ENCODE peak calls at places on chromosomes 1 and 21, in six cellular contexts. Q is ovary, C is cardiac fibroblast, B is A673, T is LNCaP clone FGC, I is body of pancreas. R is an unnamed sample.

GRCh38 chr1:200184196-200184595 is 156.7 kb downstream of the NR5A2 start:
- DNase-seq in Q (no peak), C (peak), B (peak), T (peak), I (peak), R (peak)

GRCh38 chr1:205074513-205074912 is 9.7 kb downstream of the TMEM81 start:
- DNase-seq in Q (no peak), C (no peak), B (no peak), T (no peak), I (no peak), R (no peak)

GRCh38 chr1:221712198-221712684 is 29.6 kb downstream of the DUSP10 start:
- DNase-seq in Q (no peak), C (peak), B (no peak), T (no peak), I (no peak), R (peak)

GRCh38 chr1:18481921-18482701 is 1.4 kb downstream of the KLHDC7A start:
- DNase-seq in Q (no peak), C (no peak), B (no peak), T (no peak), I (peak), R (no peak)

GRCh38 chr1:17010601-17011438 is 908 bp downstream of the ATP13A2 start:
- DNase-seq in Q (peak), C (peak), B (peak), T (no peak), I (peak), R (no peak)

GRCh38 chr1:184915463-184916080 is 58.7 kb downstream of the NIBAN1 start:
- DNase-seq in Q (no peak), C (peak), B (no peak), T (no peak), I (no peak), R (no peak)

GRCh38 chr1:39115271-39116110 is 89.0 kb upstream of the MACF1 start:
- DNase-seq in Q (no peak), C (peak), B (no peak), T (no peak), I (no peak), R (no peak)

GRCh38 chr1:116857092-116857491 is 52.6 kb upstream of the PTGFRN start:
- DNase-seq in Q (no peak), C (no peak), B (no peak), T (no peak), I (no peak), R (no peak)

GRCh38 chr1:119544165-119544762 is 37.3 kb downstream of the HSD3B1 start:
- DNase-seq in Q (no peak), C (no peak), B (peak), T (no peak), I (peak), R (no peak)

GRCh38 chr1:93033029-93033428 is 46.1 kb upstream of the MTF2 start:
- DNase-seq in Q (no peak), C (peak), B (no peak), T (no peak), I (no peak), R (no peak)

GRCh38 chr1:153799566-153800465 is 24.6 kb downstream of the SLC27A3 start:
- DNase-seq in Q (no peak), C (no peak), B (no peak), T (no peak), I (peak), R (no peak)

GRCh38 chr1:111605553-111605952 is 14.0 kb upstream of the RAP1A start:
- DNase-seq in Q (no peak), C (peak), B (no peak), T (no peak), I (no peak), R (no peak)

GRCh38 chr1:51644533-51645197 is 27.8 kb downstream of the OSBPL9 start:
- DNase-seq in Q (no peak), C (peak), B (peak), T (no peak), I (no peak), R (peak)

GRCh38 chr1:38772026-38772425 is 87.5 kb downstream of the RRAGC start:
- DNase-seq in Q (no peak), C (no peak), B (no peak), T (no peak), I (no peak), R (no peak)

GRCh38 chr1:243390315-243390875 is 134.6 kb downstream of the SDCCAG8 start:
- DNase-seq in Q (no peak), C (no peak), B (no peak), T (no peak), I (no peak), R (no peak)

GRCh38 chr1:167695150-167695549 is 26.6 kb upstream of the MPZL1 start:
- DNase-seq in Q (no peak), C (no peak), B (no peak), T (no peak), I (no peak), R (no peak)

GRCh38 chr1:23646571-23646970 is 45.0 kb upstream of the RPL11 start:
- DNase-seq in Q (no peak), C (no peak), B (no peak), T (no peak), I (no peak), R (no peak)

GRCh38 chr1:30812093-30812492 is 54.5 kb upstream of the LAPTM5 start:
- DNase-seq in Q (no peak), C (no peak), B (no peak), T (no peak), I (no peak), R (no peak)

GRCh38 chr1:76759950-76760349 is 107.3 kb upstream of the ST6GALNAC5 start:
- DNase-seq in Q (no peak), C (peak), B (peak), T (no peak), I (peak), R (no peak)

GRCh38 chr21:42525676-42526378 is 12.2 kb downstream of the SLC37A1 start:
- DNase-seq in Q (no peak), C (no peak), B (no peak), T (no peak), I (no peak), R (no peak)

GRCh38 chr1:165949335-165950130 is 122.1 kb downstream of the UCK2 start:
- DNase-seq in Q (no peak), C (no peak), B (no peak), T (no peak), I (no peak), R (no peak)

GRCh38 chr1:174266476-174266875 is 107.2 kb downstream of the RABGAP1L start:
- DNase-seq in Q (no peak), C (no peak), B (peak), T (no peak), I (no peak), R (no peak)

GRCh38 chr1:100065969-100066227 is 66.8 kb downstream of the SASS6 start:
- DNase-seq in Q (no peak), C (no peak), B (no peak), T (no peak), I (no peak), R (no peak)

GRCh38 chr1:26811057-26811456 is 15.4 kb upstream of the ZDHHC18 start:
- DNase-seq in Q (no peak), C (no peak), B (no peak), T (no peak), I (no peak), R (no peak)

GRCh38 chr1:89953072-89953626 is 41.8 kb upstream of the ZNF326 start:
- DNase-seq in Q (no peak), C (peak), B (peak), T (no peak), I (peak), R (peak)

GRCh38 chr1:200856716-200857352 is 15.9 kb upstream of the GPR25 start:
- DNase-seq in Q (no peak), C (peak), B (no peak), T (no peak), I (no peak), R (peak)

GRCh38 chr1:227885648-227886502 is 61.9 kb downstream of the WNT9A start:
- DNase-seq in Q (peak), C (peak), B (no peak), T (peak), I (peak), R (no peak)

GRCh38 chr1:203898458-203899244 is 37.3 kb downstream of the SNRPE start:
- DNase-seq in Q (no peak), C (no peak), B (no peak), T (no peak), I (no peak), R (no peak)

GRCh38 chr1:109373051-109373593 is 24.6 kb downstream of the SORT1 start:
- DNase-seq in Q (no peak), C (no peak), B (no peak), T (no peak), I (no peak), R (no peak)

GRCh38 chr1:88029142-88029541 is 654.9 kb upstream of the PKN2 start:
- DNase-seq in Q (no peak), C (peak), B (peak), T (no peak), I (peak), R (no peak)

GRCh38 chr1:225694151-225694603 is 41.3 kb upstream of the ENAH start:
- DNase-seq in Q (no peak), C (peak), B (no peak), T (peak), I (peak), R (no peak)

GRCh38 chr1:168335500-168335899 is 54.8 kb downstream of the TBX19 start:
- DNase-seq in Q (no peak), C (peak), B (no peak), T (no peak), I (no peak), R (no peak)

GRCh38 chr21:41567901-41568510 is 60.0 kb upstream of the TMPRSS2 start:
- DNase-seq in Q (no peak), C (no peak), B (no peak), T (no peak), I (no peak), R (no peak)

GRCh38 chr1:23555949-23556640 is 3.2 kb downstream of the ID3 start:
- DNase-seq in Q (no peak), C (peak), B (no peak), T (no peak), I (peak), R (peak)

GRCh38 chr1:88791192-88791591 is 100.2 kb downstream of the GTF2B start:
- DNase-seq in Q (no peak), C (peak), B (no peak), T (no peak), I (no peak), R (no peak)

DNA sequence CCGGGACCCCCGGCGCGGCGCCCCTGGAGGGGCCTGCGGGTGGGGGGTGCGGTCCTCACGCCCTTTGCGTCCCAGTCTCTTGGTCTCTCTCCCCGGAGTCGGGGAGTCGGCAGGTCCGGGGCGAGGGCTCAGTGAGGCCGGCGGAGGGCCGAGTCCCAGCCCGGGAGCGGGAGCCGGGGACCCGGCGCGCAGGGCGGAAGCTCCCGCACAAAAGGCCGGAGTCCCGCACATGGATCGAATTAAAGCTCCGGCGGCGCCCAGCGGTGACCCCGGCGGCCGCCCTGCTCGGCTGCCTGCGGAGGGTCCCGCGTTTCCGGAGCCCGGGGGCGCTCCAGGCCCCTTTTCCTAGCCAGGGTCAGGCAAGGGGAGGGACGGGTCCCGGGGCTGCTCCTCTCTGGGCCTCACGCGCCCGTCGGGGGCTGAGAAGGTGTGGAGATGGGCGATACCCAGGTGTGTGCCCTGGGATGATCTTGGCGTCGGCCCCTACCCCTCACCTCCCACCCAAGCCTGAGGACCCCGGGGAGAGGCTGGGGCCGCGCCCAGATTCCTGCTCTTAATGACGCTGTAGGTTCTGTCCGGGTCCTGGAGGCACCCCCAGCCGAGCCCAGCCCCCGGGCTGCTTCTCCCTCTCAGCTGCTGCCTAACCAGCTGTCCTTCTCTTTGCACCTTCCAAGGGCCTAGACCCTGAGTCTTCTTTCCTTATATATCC is 512 bp downstream of the FBLIM1 start:
- DNase-seq in Q (no peak), C (peak), B (no peak), T (no peak), I (peak), R (no peak)
- TF ChIP-seq CTCF in Q (no peak), C (no peak), B (no peak), T (no peak), I (no peak), R (no peak)

DNA sequence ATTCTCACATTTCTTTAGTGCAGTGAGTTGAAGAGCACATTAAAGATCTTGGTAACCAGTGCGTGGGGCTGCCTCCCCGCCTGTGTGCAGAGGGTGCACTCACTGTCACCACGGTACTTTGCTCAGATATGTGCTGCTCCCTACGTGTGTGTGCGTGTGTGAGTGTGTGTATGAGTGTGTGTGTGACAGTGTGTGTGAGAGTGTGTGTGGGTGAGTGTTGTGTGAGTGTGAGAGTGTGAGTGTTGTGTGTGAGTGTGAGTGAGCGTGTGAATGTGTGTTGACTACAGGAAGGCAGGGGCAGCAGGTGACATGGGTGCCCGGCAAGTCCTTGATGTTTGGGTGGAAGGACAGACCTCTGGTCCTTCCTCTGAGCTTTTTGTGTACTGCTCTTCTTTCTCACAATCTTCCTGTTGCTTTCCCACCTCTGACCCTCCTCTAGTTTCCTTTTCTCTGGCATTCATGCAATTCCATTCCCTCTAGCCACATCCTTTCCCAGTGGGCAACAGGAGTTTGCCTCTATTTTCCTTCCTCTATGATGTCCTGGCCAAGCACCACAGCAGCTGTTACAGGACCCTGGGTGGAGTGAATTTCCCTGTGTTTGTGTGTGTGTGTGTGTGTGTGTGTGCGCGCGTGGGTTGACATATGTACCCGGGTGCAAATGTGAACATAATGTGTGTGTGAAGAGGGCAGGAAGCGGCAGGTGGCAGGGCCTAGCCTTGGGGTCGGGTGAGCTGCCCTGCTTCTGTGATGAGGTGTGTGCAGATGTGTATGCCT is 19.8 kb downstream of the LHX4 start:
- DNase-seq in Q (no peak), C (no peak), B (no peak), T (no peak), I (no peak), R (no peak)
- H3K4me3 ChIP-seq in Q (no peak), C (no peak), B (no peak), T (no peak), I (no peak), R (no peak)

DNA sequence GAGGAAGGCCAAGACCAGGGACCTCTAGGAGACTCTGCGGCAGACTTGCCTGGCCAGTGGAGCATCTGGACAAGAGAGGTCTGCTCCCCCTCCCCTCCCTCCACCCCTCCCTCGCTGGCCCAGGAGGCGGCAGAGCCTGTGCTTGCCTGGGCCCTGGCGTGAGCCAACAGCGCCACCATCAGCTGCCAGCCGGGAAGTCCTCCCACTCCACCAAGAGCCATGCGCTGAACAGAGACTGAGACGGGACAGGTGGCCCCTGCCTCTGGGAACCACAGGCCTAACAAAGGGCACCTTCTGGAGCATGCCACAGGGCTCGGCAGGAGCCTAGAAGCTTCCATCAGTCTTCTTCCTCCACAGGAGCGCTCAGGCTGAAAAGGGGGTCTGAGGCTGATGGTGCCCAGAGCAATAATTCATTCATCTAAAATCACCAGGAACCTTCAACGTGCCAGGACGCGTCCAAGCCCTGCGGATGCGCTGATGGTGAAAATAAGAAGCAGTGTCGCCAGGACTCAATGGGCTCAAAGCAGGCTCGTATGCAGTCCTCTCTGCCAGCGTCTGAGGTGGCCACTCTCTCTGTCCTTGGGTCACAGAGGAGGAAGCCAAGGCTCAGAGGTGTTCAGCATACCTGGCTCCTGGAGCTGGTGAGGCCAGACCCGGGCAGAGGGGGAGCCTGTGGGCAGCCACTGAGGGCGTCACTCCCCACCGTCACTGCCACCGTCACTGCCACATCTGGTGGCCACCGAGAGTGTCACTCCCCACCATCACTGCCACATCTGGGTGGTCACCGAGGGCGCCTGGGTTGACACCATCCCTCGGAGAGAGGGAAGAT is 161.2 kb downstream of the NPHP4 start:
- DNase-seq in Q (no peak), C (no peak), B (peak), T (no peak), I (peak), R (no peak)
- TF ChIP-seq CTCF in Q (no peak), C (no peak), B (peak), T (peak), I (no peak), R (no peak)

DNA sequence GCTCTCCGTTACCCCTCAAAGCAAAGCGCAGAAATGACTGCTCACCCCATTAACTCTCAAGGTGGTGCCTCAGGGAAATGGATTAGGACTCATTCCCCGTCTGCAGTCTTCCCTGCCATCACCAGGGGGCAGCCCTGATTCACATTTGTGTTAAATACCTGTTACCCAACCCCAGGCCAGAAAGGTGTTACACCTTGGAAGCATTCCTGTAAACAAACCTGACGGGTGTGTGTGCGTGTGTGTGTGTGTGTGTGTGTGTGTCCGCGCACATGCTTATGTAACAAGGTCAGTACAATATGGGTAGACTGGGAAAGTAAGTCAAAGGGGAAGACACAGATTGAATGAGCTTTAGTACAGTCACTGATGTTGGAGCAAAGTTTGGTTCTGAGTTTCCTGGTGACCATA is 6.3 kb upstream of the GUCA2B start:
- DNase-seq in Q (peak), C (peak), B (peak), T (peak), I (peak), R (no peak)
- H3K4me3 ChIP-seq in Q (no peak), C (no peak), B (no peak), T (no peak), I (no peak), R (no peak)

GRCh38 chr1:32242341-32242851 is 4.6 kb upstream of the FAM167B start:
- DNase-seq in Q (peak), C (peak), B (no peak), T (no peak), I (peak), R (no peak)
- TF ChIP-seq CTCF in Q (no peak), C (no peak), B (no peak), T (no peak), I (no peak), R (no peak)